ENCODE peak calls at places on chromosomes 7 and 10, in ten cellular contexts. A is astrocyte, L is SK-N-SH, Z is Peyer's patch, N is NB4, C is IMR-90, I is bronchial epithelial cell, X is PC-9, F is left ventricle myocardium inferior, V is AG10803. T is an unnamed sample.

GRCh38 chr10:11181996-11182395 is 164.3 kb downstream of the CELF2 start:
- DNase-seq in A (peak), L (no peak), Z (no peak), N (no peak), C (no peak), I (no peak), X (no peak), F (peak), V (peak), T (no peak)

GRCh38 chr10:123687758-123688157 is 21.6 kb downstream of the GPR26 start:
- DNase-seq in A (no peak), L (no peak), Z (no peak), N (peak), C (no peak), I (no peak), X (no peak), F (no peak), V (no peak), T (no peak)

GRCh38 chr7:141975806-141976523 is 2.4 kb upstream of the TAS2R38 start:
- DNase-seq in A (peak), L (peak), Z (peak), N (peak), C (no peak), I (peak), X (peak), F (peak), V (peak), T (no peak)

GRCh38 chr7:94344826-94345225 is 49.9 kb upstream of the COL1A2 start:
- DNase-seq in A (peak), L (no peak), Z (no peak), N (no peak), C (peak), I (peak), X (no peak), F (no peak), V (peak), T (no peak)

GRCh38 chr7:18541189-18541870 is 45.8 kb downstream of the HDAC9 start:
- DNase-seq in A (peak), L (no peak), Z (no peak), N (no peak), C (peak), I (no peak), X (no peak), F (peak), V (peak), T (peak)

GRCh38 chr7:151007469-151007898 is 16.7 kb downstream of the NOS3 start:
- DNase-seq in A (no peak), L (peak), Z (no peak), N (peak), C (no peak), I (no peak), X (peak), F (no peak), V (no peak), T (no peak)

GRCh38 chr10:104589871-104590270 is 51.2 kb upstream of the SORCS3 start:
- DNase-seq in A (peak), L (no peak), Z (no peak), N (no peak), C (peak), I (peak), X (no peak), F (no peak), V (peak), T (no peak)

GRCh38 chr7:22675917-22676343 is 51.1 kb upstream of the IL6 start:
- DNase-seq in A (peak), L (no peak), Z (peak), N (no peak), C (peak), I (no peak), X (no peak), F (no peak), V (peak), T (no peak)

GRCh38 chr7:92730808-92731207 is 105.6 kb downstream of the CDK6 start:
- DNase-seq in A (peak), L (no peak), Z (no peak), N (no peak), C (peak), I (no peak), X (no peak), F (no peak), V (peak), T (no peak)

GRCh38 chr7:150916670-150917069 is 61.5 kb downstream of the KCNH2 start:
- DNase-seq in A (no peak), L (no peak), Z (no peak), N (no peak), C (no peak), I (no peak), X (no peak), F (no peak), V (no peak), T (no peak)

GRCh38 chr7:77415474-77415821 is 701 bp downstream of the GSAP start:
- DNase-seq in A (no peak), L (no peak), Z (peak), N (peak), C (no peak), I (no peak), X (no peak), F (no peak), V (no peak), T (no peak)

GRCh38 chr10:78648256-78648860 is 420.4 kb upstream of the ZMIZ1 start:
- DNase-seq in A (peak), L (no peak), Z (no peak), N (no peak), C (peak), I (no peak), X (peak), F (no peak), V (peak), T (no peak)

GRCh38 chr10:34801066-34801738 is 13.9 kb downstream of the PARD3 start:
- DNase-seq in A (peak), L (no peak), Z (no peak), N (no peak), C (no peak), I (peak), X (no peak), F (no peak), V (no peak), T (no peak)

GRCh38 chr10:120983721-120984120 is 132.6 kb downstream of the WDR11 start:
- DNase-seq in A (no peak), L (no peak), Z (no peak), N (no peak), C (no peak), I (no peak), X (no peak), F (no peak), V (no peak), T (no peak)

GRCh38 chr10:124515244-124515970 is 53.8 kb downstream of the LHPP start:
- DNase-seq in A (no peak), L (no peak), Z (no peak), N (no peak), C (no peak), I (no peak), X (no peak), F (no peak), V (no peak), T (no peak)

GRCh38 chr10:119818889-119819270 is 53.8 kb downstream of the MCMBP start:
- DNase-seq in A (no peak), L (peak), Z (no peak), N (no peak), C (no peak), I (no peak), X (no peak), F (no peak), V (no peak), T (no peak)

GRCh38 chr10:35050556-35050955 is 39.6 kb downstream of the CUL2 start:
- DNase-seq in A (no peak), L (no peak), Z (no peak), N (no peak), C (no peak), I (no peak), X (no peak), F (no peak), V (no peak), T (no peak)

GRCh38 chr7:137667633-137668387 is 179.0 kb downstream of the DGKI start:
- DNase-seq in A (peak), L (no peak), Z (no peak), N (peak), C (peak), I (peak), X (peak), F (no peak), V (peak), T (no peak)

GRCh38 chr10:133334495-133335237 is 2.0 kb downstream of the CALY start:
- DNase-seq in A (no peak), L (peak), Z (no peak), N (no peak), C (no peak), I (no peak), X (no peak), F (no peak), V (no peak), T (no peak)

GRCh38 chr7:144006029-144006428 is 5.9 kb downstream of the OR6B1 start:
- DNase-seq in A (no peak), L (no peak), Z (no peak), N (no peak), C (no peak), I (no peak), X (no peak), F (no peak), V (no peak), T (no peak)

GRCh38 chr7:105828141-105828540 is 48.3 kb downstream of the ATXN7L1 start:
- DNase-seq in A (no peak), L (no peak), Z (no peak), N (no peak), C (no peak), I (no peak), X (no peak), F (no peak), V (no peak), T (no peak)

GRCh38 chr7:30736291-30736690 is 15.6 kb upstream of the INMT start:
- DNase-seq in A (no peak), L (no peak), Z (no peak), N (no peak), C (no peak), I (no peak), X (no peak), F (no peak), V (no peak), T (no peak)

GRCh38 chr10:130934333-130935035 is 377.0 kb downstream of the TCERG1L start:
- DNase-seq in A (no peak), L (no peak), Z (no peak), N (no peak), C (no peak), I (no peak), X (no peak), F (no peak), V (no peak), T (no peak)

GRCh38 chr7:156039971-156040677 is 227.9 kb upstream of the SHH start:
- DNase-seq in A (no peak), L (no peak), Z (no peak), N (no peak), C (no peak), I (no peak), X (no peak), F (no peak), V (no peak), T (no peak)

GRCh38 chr10:73965890-73966768 is 31.8 kb upstream of the VCL start:
- DNase-seq in A (peak), L (no peak), Z (no peak), N (no peak), C (peak), I (peak), X (peak), F (peak), V (peak), T (peak)

GRCh38 chr7:46006212-46006611 is 85.1 kb upstream of the IGFBP3 start:
- DNase-seq in A (no peak), L (no peak), Z (no peak), N (no peak), C (no peak), I (no peak), X (no peak), F (no peak), V (no peak), T (no peak)

GRCh38 chr10:128539784-128540759 is 413.8 kb upstream of the MKI67 start:
- DNase-seq in A (no peak), L (peak), Z (no peak), N (no peak), C (no peak), I (no peak), X (no peak), F (peak), V (no peak), T (no peak)

GRCh38 chr7:111357691-111358090 is 204.6 kb downstream of the IMMP2L start:
- DNase-seq in A (peak), L (no peak), Z (no peak), N (no peak), C (peak), I (peak), X (peak), F (no peak), V (peak), T (peak)

GRCh38 chr7:142832452-142832851 is 22.4 kb upstream of the EPHB6 start:
- DNase-seq in A (no peak), L (no peak), Z (no peak), N (no peak), C (no peak), I (no peak), X (peak), F (no peak), V (no peak), T (no peak)

GRCh38 chr7:5689118-5689517 is 92.3 kb downstream of the RNF216 start:
- DNase-seq in A (no peak), L (no peak), Z (no peak), N (peak), C (peak), I (peak), X (no peak), F (no peak), V (peak), T (no peak)

GRCh38 chr10:62332406-62332805 is 41.8 kb upstream of the ZNF365 start:
- DNase-seq in A (no peak), L (no peak), Z (no peak), N (no peak), C (no peak), I (no peak), X (no peak), F (no peak), V (no peak), T (no peak)

GRCh38 chr7:27172388-27172774 is 1.7 kb downstream of the HOXA10 start:
- DNase-seq in A (no peak), L (no peak), Z (no peak), N (peak), C (no peak), I (no peak), X (no peak), F (peak), V (peak), T (no peak)
- H3K4me3 ChIP-seq in A (no peak), L (no peak), Z (peak), N (peak), C (no peak), I (no peak), X (no peak), F (peak), V (peak), T (no peak)

GRCh38 chr7:50272808-50273207 is 31.7 kb upstream of the IKZF1 start:
- DNase-seq in A (no peak), L (no peak), Z (no peak), N (no peak), C (no peak), I (no peak), X (no peak), F (no peak), V (no peak), T (no peak)
- TF ChIP-seq CTCF in A (no peak), L (no peak), Z (no peak), N (no peak), C (no peak), I (no peak), X (no peak), F (no peak), V (no peak), T (no peak)

GRCh38 chr7:27165089-27165654 is at the start of gene HOXA9:
- DNase-seq in A (no peak), L (no peak), Z (peak), N (no peak), C (peak), I (no peak), X (no peak), F (peak), V (peak), T (no peak)
- H3K4me3 ChIP-seq in A (no peak), L (no peak), Z (peak), N (no peak), C (peak), I (no peak), X (no peak), F (peak), V (peak), T (no peak)

GRCh38 chr7:604038-604883 is 84.6 kb upstream of the PDGFA start:
- DNase-seq in A (peak), L (no peak), Z (peak), N (peak), C (peak), I (no peak), X (no peak), F (peak), V (no peak), T (no peak)
- TF ChIP-seq CTCF in A (no peak), L (no peak), Z (no peak), N (no peak), C (no peak), I (no peak), X (no peak), F (no peak), V (no peak), T (no peak)

GRCh38 chr10:80204193-80204714 is 1.1 kb downstream of the ANXA11 start:
- DNase-seq in A (no peak), L (no peak), Z (no peak), N (peak), C (no peak), I (peak), X (peak), F (peak), V (no peak), T (no peak)

GRCh38 chr10:80204801-80205477 is 398 bp downstream of the ANXA11 start:
- DNase-seq in A (peak), L (peak), Z (no peak), N (peak), C (peak), I (no peak), X (no peak), F (peak), V (no peak), T (no peak)

GRCh38 chr10:80207768-80208385 is 2.5 kb upstream of the ANXA11 start:
- DNase-seq in A (no peak), L (no peak), Z (no peak), N (no peak), C (no peak), I (no peak), X (peak), F (no peak), V (no peak), T (no peak)

GRCh38 chr10:80205478-80206276 is at the start of gene ANXA11:
- DNase-seq in A (peak), L (peak), Z (peak), N (peak), C (peak), I (peak), X (peak), F (peak), V (peak), T (no peak)

GRCh38 chr10:80206277-80206655 is 929 bp upstream of the ANXA11 start:
- DNase-seq in A (no peak), L (no peak), Z (no peak), N (no peak), C (no peak), I (no peak), X (no peak), F (no peak), V (no peak), T (no peak)
- H3K4me3 ChIP-seq in A (peak), L (no peak), Z (no peak), N (no peak), C (no peak), I (no peak), X (peak), F (peak), V (peak), T (no peak)

GRCh38 chr10:5310914-5311313 is 53.9 kb upstream of the UCN3 start:
- DNase-seq in A (no peak), L (no peak), Z (no peak), N (no peak), C (no peak), I (no peak), X (no peak), F (no peak), V (no peak), T (no peak)

GRCh38 chr10:5299950-5300349 is 64.8 kb upstream of the UCN3 start:
- DNase-seq in A (no peak), L (no peak), Z (no peak), N (no peak), C (peak), I (no peak), X (no peak), F (no peak), V (no peak), T (no peak)

GRCh38 chr10:5303504-5303903 is 61.3 kb upstream of the UCN3 start:
- DNase-seq in A (no peak), L (no peak), Z (no peak), N (no peak), C (no peak), I (no peak), X (no peak), F (no peak), V (no peak), T (no peak)

GRCh38 chr10:5305374-5305773 is 59.4 kb upstream of the UCN3 start:
- DNase-seq in A (no peak), L (no peak), Z (no peak), N (no peak), C (no peak), I (no peak), X (no peak), F (no peak), V (peak), T (no peak)
- TF ChIP-seq CTCF in A (no peak), L (peak), Z (no peak), N (no peak), C (no peak), I (no peak), X (no peak), F (peak), V (peak), T (no peak)

DNA sequence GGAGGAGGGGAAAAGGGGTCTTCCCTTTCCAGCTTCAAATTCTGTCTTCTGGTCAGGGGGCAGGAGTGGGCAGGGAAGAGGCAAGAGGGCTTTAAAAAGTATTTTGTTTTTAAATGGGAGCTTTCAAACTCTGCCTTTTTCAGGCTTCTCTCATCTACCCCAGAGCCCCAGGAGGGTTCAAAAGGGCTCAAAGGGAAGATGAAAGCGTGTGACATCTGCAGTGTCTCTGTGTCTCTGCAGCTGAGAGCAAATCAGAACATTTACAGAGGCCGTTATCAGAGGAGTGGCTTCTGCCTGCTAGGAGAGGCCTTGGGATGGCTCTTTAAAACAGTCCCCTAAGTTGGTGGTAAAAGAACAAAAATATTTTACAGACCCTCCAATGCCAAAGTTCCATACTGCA is 30.3 kb downstream of the TRIM8 start:
- DNase-seq in A (no peak), L (peak), Z (no peak), N (no peak), C (no peak), I (peak), X (no peak), F (no peak), V (no peak), T (no peak)
- H3K4me3 ChIP-seq in A (no peak), L (no peak), Z (no peak), N (no peak), C (no peak), I (no peak), X (no peak), F (peak), V (no peak), T (no peak)

GRCh38 chr7:29017666-29018065 is 59.5 kb upstream of the TRIL start:
- DNase-seq in A (peak), L (no peak), Z (no peak), N (no peak), C (peak), I (no peak), X (no peak), F (no peak), V (peak), T (no peak)

GRCh38 chr7:29022291-29022988 is 64.3 kb upstream of the TRIL start:
- DNase-seq in A (no peak), L (no peak), Z (no peak), N (no peak), C (no peak), I (no peak), X (no peak), F (no peak), V (no peak), T (no peak)

GRCh38 chr7:29014725-29015124 is 56.6 kb upstream of the TRIL start:
- DNase-seq in A (no peak), L (no peak), Z (no peak), N (no peak), C (no peak), I (no peak), X (no peak), F (no peak), V (no peak), T (no peak)

GRCh38 chr7:29019896-29020295 is 61.8 kb upstream of the TRIL start:
- DNase-seq in A (no peak), L (peak), Z (no peak), N (no peak), C (no peak), I (no peak), X (no peak), F (peak), V (no peak), T (no peak)

GRCh38 chr7:29019275-29019820 is 61.2 kb upstream of the TRIL start:
- DNase-seq in A (no peak), L (no peak), Z (no peak), N (no peak), C (no peak), I (peak), X (no peak), F (no peak), V (peak), T (no peak)
- TF ChIP-seq CTCF in A (no peak), L (no peak), Z (no peak), N (no peak), C (no peak), I (peak), X (no peak), F (peak), V (peak), T (no peak)

T was measured in retinal pigment epithelial cell.